ENCODE peak calls at places on chromosome 16, in five cellular contexts. One of them, this sample, is unnamed.

GRCh38 chr16:4570086-4570485 is 13.9 kb downstream of the C16orf96 start:
- DNase-seq in GM12891: no peak
- DNase-seq in BJ: no peak
- DNase-seq in Caco-2: no peak
- DNase-seq in ELR: no peak
- DNase-seq in this sample: no peak

GRCh38 chr16:9338510-9338909 is 247.1 kb downstream of the HAPSTR1 start:
- DNase-seq in ELR: no peak
- DNase-seq in Caco-2: no peak
- DNase-seq in BJ: no peak
- DNase-seq in GM12891: no peak
- DNase-seq in this sample: no peak

GRCh38 chr16:642189-643049 is 791 bp downstream of the MCRIP2 start:
- DNase-seq in ELR: peak
- DNase-seq in BJ: no peak
- DNase-seq in Caco-2: peak
- DNase-seq in GM12891: peak
- DNase-seq in this sample: peak

GRCh38 chr16:28105954-28106353 is 42.4 kb upstream of the GSG1L start:
- DNase-seq in BJ: no peak
- DNase-seq in Caco-2: no peak
- DNase-seq in GM12891: no peak
- DNase-seq in ELR: no peak
- DNase-seq in this sample: no peak

GRCh38 chr16:78227855-78228254 is 128.4 kb downstream of the WWOX start:
- DNase-seq in Caco-2: peak
- DNase-seq in BJ: no peak
- DNase-seq in GM12891: no peak
- DNase-seq in ELR: no peak
- DNase-seq in this sample: peak

GRCh38 chr16:49947907-49948678 is 76.9 kb upstream of the CNEP1R1 start:
- DNase-seq in GM12891: no peak
- DNase-seq in BJ: no peak
- DNase-seq in Caco-2: no peak
- DNase-seq in ELR: no peak
- DNase-seq in this sample: no peak

GRCh38 chr16:76653390-76654026 is 376.3 kb downstream of the CNTNAP4 start:
- DNase-seq in BJ: no peak
- DNase-seq in ELR: peak
- DNase-seq in GM12891: no peak
- DNase-seq in Caco-2: peak
- DNase-seq in this sample: peak

GRCh38 chr16:7316266-7316888 is 16.3 kb upstream of the RBFOX1 start:
- DNase-seq in BJ: no peak
- DNase-seq in Caco-2: no peak
- DNase-seq in GM12891: no peak
- DNase-seq in ELR: no peak
- DNase-seq in this sample: no peak

GRCh38 chr16:86039606-86040005 is 140.6 kb downstream of the IRF8 start:
- DNase-seq in ELR: no peak
- DNase-seq in BJ: no peak
- DNase-seq in GM12891: no peak
- DNase-seq in Caco-2: no peak
- DNase-seq in this sample: no peak

GRCh38 chr16:2915196-2915929 is 3.6 kb downstream of the FLYWCH1 start:
- DNase-seq in ELR: no peak
- DNase-seq in Caco-2: no peak
- DNase-seq in BJ: no peak
- DNase-seq in GM12891: no peak
- DNase-seq in this sample: no peak

This sample was measured in HuH-7.